ENCODE peak calls at places on chromosome 13, in four cellular contexts. One of them, this sample, is unnamed.
A peak's percentile ranks its signal among the peaks of the same experiment; 100 is the strongest.

GRCh38 chr13:59103004-59103768 is 1060.5 kb downstream of the DIAPH3 start:
- DNase-seq in WTC11: no peak
- DNase-seq in dorsolateral prefrontal cortex: no peak
- DNase-seq in AG10803: peak; percentile 31
- DNase-seq in this sample: no peak

GRCh38 chr13:67827992-67828391 is 597.9 kb upstream of the PCDH9 start:
- DNase-seq in dorsolateral prefrontal cortex: no peak
- DNase-seq in AG10803: no peak
- DNase-seq in WTC11: no peak
- DNase-seq in this sample: no peak

GRCh38 chr13:42214445-42214844 is 57.5 kb upstream of the AKAP11 start:
- DNase-seq in dorsolateral prefrontal cortex: no peak
- DNase-seq in WTC11: no peak
- DNase-seq in AG10803: no peak
- DNase-seq in this sample: no peak

GRCh38 chr13:44169018-44169909 is 204.4 kb upstream of the SERP2 start:
- DNase-seq in dorsolateral prefrontal cortex: no peak
- DNase-seq in AG10803: peak; percentile 89
- DNase-seq in WTC11: no peak
- DNase-seq in this sample: no peak

GRCh38 chr13:40916207-40916998 is 102.7 kb downstream of the ELF1 start:
- DNase-seq in WTC11: no peak
- DNase-seq in dorsolateral prefrontal cortex: no peak
- DNase-seq in AG10803: peak; percentile 46
- DNase-seq in this sample: no peak

GRCh38 chr13:66926200-66926850 is 303.8 kb downstream of the PCDH9 start:
- DNase-seq in dorsolateral prefrontal cortex: no peak
- DNase-seq in WTC11: no peak
- DNase-seq in AG10803: no peak
- DNase-seq in this sample: no peak

GRCh38 chr13:42894765-42895181 is 97.3 kb downstream of the EPSTI1 start:
- DNase-seq in WTC11: no peak
- DNase-seq in AG10803: peak; percentile 62
- DNase-seq in dorsolateral prefrontal cortex: no peak
- DNase-seq in this sample: peak; percentile 58

GRCh38 chr13:73738626-73739025 is 395.6 kb downstream of the KLF12 start:
- DNase-seq in WTC11: no peak
- DNase-seq in dorsolateral prefrontal cortex: no peak
- DNase-seq in AG10803: peak; percentile 41
- DNase-seq in this sample: no peak

GRCh38 chr13:113776231-113777125 is 17.5 kb downstream of the TMEM255B start:
- DNase-seq in AG10803: no peak
- DNase-seq in WTC11: no peak
- DNase-seq in dorsolateral prefrontal cortex: no peak
- DNase-seq in this sample: no peak

GRCh38 chr13:44648392-44649117 is 72.4 kb upstream of the TSC22D1 start:
- DNase-seq in dorsolateral prefrontal cortex: no peak
- DNase-seq in AG10803: peak; percentile 29
- DNase-seq in WTC11: no peak
- DNase-seq in this sample: no peak

GRCh38 chr13:44141725-44142539 is 231.7 kb upstream of the SERP2 start:
- DNase-seq in AG10803: peak; percentile 96
- DNase-seq in WTC11: peak; percentile 99
- DNase-seq in dorsolateral prefrontal cortex: peak; percentile 97
- DNase-seq in this sample: peak; percentile 91

GRCh38 chr13:97353927-97354326 is 80.0 kb upstream of the RAP2A start:
- DNase-seq in WTC11: no peak
- DNase-seq in AG10803: peak; percentile 39
- DNase-seq in dorsolateral prefrontal cortex: no peak
- DNase-seq in this sample: no peak

GRCh38 chr13:25958983-25959382 is 92.8 kb downstream of the SHISA2 start:
- DNase-seq in WTC11: no peak
- DNase-seq in AG10803: no peak
- DNase-seq in dorsolateral prefrontal cortex: no peak
- DNase-seq in this sample: no peak

GRCh38 chr13:43390582-43390981 is 367.2 kb downstream of the DNAJC15 start:
- DNase-seq in WTC11: no peak
- DNase-seq in dorsolateral prefrontal cortex: no peak
- DNase-seq in AG10803: no peak
- DNase-seq in this sample: no peak

GRCh38 chr13:99316657-99317244 is 9.6 kb upstream of the GPR183 start:
- DNase-seq in WTC11: no peak
- DNase-seq in AG10803: no peak
- DNase-seq in dorsolateral prefrontal cortex: no peak
- DNase-seq in this sample: no peak
- TF ChIP-seq CTCF in WTC11: no peak
- TF ChIP-seq CTCF in AG10803: no peak
- TF ChIP-seq CTCF in dorsolateral prefrontal cortex: no peak
- TF ChIP-seq CTCF in this sample: no peak

GRCh38 chr13:78660130-78660857 is 1.3 kb upstream of the OBI1 start:
- DNase-seq in WTC11: no peak
- DNase-seq in dorsolateral prefrontal cortex: no peak
- DNase-seq in AG10803: peak; percentile 3
- DNase-seq in this sample: no peak
- TF ChIP-seq CTCF in WTC11: no peak
- TF ChIP-seq CTCF in dorsolateral prefrontal cortex: no peak
- TF ChIP-seq CTCF in AG10803: peak; percentile 14
- TF ChIP-seq CTCF in this sample: no peak

DNA sequence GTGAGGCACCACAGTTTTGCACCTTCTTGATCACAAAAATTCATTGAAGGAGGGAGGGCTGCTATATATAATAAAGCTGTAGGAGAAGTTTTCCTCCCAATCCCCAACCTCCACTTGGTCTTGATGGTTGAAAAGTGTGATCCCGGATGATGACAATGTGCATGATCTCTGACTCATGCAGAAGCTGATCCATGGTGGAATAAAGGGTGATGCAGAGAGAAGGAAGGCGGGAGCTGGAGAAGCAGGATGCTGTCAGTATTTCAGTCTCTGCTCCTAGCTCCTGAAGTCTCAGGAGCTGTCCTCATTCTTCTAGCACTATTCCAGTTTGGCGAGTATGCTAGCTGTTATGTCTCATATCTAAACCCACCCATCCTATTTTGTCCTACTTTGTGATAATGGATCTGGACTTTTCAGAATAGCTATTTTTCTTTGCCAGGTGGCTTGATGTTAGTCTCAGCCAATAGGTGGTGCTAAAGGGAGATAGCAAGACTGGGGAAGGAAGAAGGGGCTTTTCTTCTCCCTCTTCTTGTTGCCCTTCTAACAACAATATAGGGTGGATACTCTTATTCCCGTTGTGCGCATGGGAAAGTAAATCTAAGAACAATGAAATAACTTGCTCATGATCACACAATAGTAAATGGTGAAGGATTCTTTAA is 65.6 kb upstream of the HTR2A start:
- DNase-seq in dorsolateral prefrontal cortex: no peak
- DNase-seq in AG10803: peak; percentile 42
- DNase-seq in WTC11: no peak
- DNase-seq in this sample: no peak
- TF ChIP-seq CTCF in dorsolateral prefrontal cortex: no peak
- TF ChIP-seq CTCF in AG10803: peak; percentile 43
- TF ChIP-seq CTCF in WTC11: peak; percentile 17
- TF ChIP-seq CTCF in this sample: peak; percentile 12

GRCh38 chr13:23867027-23867491 is 22.1 kb downstream of the MIPEP start:
- DNase-seq in WTC11: no peak
- DNase-seq in AG10803: peak; percentile 31
- DNase-seq in dorsolateral prefrontal cortex: no peak
- DNase-seq in this sample: no peak

GRCh38 chr13:23870356-23871146 is 18.6 kb downstream of the MIPEP start:
- DNase-seq in AG10803: peak; percentile 9
- DNase-seq in WTC11: no peak
- DNase-seq in dorsolateral prefrontal cortex: no peak
- DNase-seq in this sample: no peak

GRCh38 chr13:23868521-23868920 is 20.7 kb downstream of the MIPEP start:
- DNase-seq in AG10803: peak; percentile 50
- DNase-seq in dorsolateral prefrontal cortex: no peak
- DNase-seq in WTC11: no peak
- DNase-seq in this sample: no peak

GRCh38 chr13:23876265-23876664 is 12.9 kb downstream of the MIPEP start:
- DNase-seq in WTC11: no peak
- DNase-seq in dorsolateral prefrontal cortex: no peak
- DNase-seq in AG10803: peak; percentile 35
- DNase-seq in this sample: no peak

GRCh38 chr13:23871616-23872220 is 17.5 kb downstream of the MIPEP start:
- DNase-seq in WTC11: no peak
- DNase-seq in dorsolateral prefrontal cortex: no peak
- DNase-seq in AG10803: peak; percentile 60
- DNase-seq in this sample: no peak
- TF ChIP-seq CTCF in WTC11: peak; percentile 13
- TF ChIP-seq CTCF in dorsolateral prefrontal cortex: peak; percentile 73
- TF ChIP-seq CTCF in AG10803: peak; percentile 67
- TF ChIP-seq CTCF in this sample: peak; percentile 84

DNA sequence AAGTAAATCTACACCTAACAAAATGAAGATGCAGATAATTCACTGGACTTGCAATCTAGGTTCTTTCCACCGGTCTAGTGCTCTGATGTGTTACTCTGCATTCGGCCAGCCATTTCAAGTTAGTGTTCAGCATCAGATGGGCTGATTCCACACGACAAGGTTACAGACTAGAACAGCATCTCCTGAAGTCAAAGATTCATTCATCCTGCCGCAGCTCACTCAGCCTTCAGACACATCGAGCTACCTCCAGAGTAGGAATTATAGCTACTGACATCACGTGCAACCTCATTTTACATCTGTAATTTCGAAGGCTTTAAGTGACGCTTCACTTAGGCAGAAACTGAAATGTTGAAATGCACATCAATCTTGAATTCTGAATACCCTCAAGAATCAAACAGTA is 76.5 kb downstream of the LHFPL6 start:
- DNase-seq in dorsolateral prefrontal cortex: no peak
- DNase-seq in AG10803: no peak
- DNase-seq in WTC11: no peak
- DNase-seq in this sample: no peak
- TF ChIP-seq CTCF in dorsolateral prefrontal cortex: no peak
- TF ChIP-seq CTCF in AG10803: no peak
- TF ChIP-seq CTCF in WTC11: no peak
- TF ChIP-seq CTCF in this sample: no peak

This sample was measured in mesothelial cell of epicardium.